ENCODE peak calls at places on chromosomes 1 and 21, in six cellular contexts. W, A, R, Q, O and H are unnamed samples.

GRCh38 chr1:242452573-242452972 is 71.9 kb downstream of the PLD5 start:
- DNase-seq in W (no peak), A (no peak), R (no peak), Q (no peak), O (no peak), H (no peak)

GRCh38 chr1:245441699-245442098 is 286.9 kb downstream of the KIF26B start:
- DNase-seq in W (no peak), A (no peak), R (no peak), Q (no peak), O (no peak), H (no peak)

GRCh38 chr1:21305155-21305899 is 15.1 kb upstream of the ECE1 start:
- DNase-seq in W (no peak), A (no peak), R (no peak), Q (no peak), O (no peak), H (no peak)

GRCh38 chr1:13725714-13726175 is 25.8 kb downstream of the PRDM2 start:
- DNase-seq in W (peak; percentile 72), A (no peak), R (peak; percentile 69), Q (peak; percentile 45), O (no peak), H (no peak)

GRCh38 chr1:239884776-239885175 is 206.9 kb upstream of the FMN2 start:
- DNase-seq in W (peak; percentile 18), A (no peak), R (no peak), Q (no peak), O (no peak), H (no peak)

GRCh38 chr1:64471218-64471719 is 1.3 kb downstream of the CACHD1 start:
- DNase-seq in W (peak; percentile 83), A (no peak), R (no peak), Q (peak; percentile 88), O (no peak), H (peak; percentile 85)

GRCh38 chr1:229117664-229118300 is 153.1 kb upstream of the RAB4A start:
- DNase-seq in W (no peak), A (no peak), R (no peak), Q (no peak), O (no peak), H (peak; percentile 87)

GRCh38 chr1:209354111-209354839 is 229.2 kb upstream of the CAMK1G start:
- DNase-seq in W (peak; percentile 93), A (peak; percentile 71), R (peak; percentile 30), Q (peak; percentile 95), O (peak; percentile 25), H (no peak)

GRCh38 chr1:197614916-197615692 is 160.2 kb downstream of the DENND1B start:
- DNase-seq in W (peak; percentile 71), A (no peak), R (no peak), Q (peak; percentile 57), O (peak; percentile 10), H (no peak)

GRCh38 chr1:69077198-69077597 is 490.5 kb upstream of the LRRC7 start:
- DNase-seq in W (no peak), A (no peak), R (no peak), Q (no peak), O (no peak), H (no peak)

GRCh38 chr1:203197625-203198024 is 11.1 kb upstream of the CHI3L1 start:
- DNase-seq in W (no peak), A (no peak), R (no peak), Q (peak; percentile 21), O (peak; percentile 71), H (no peak)

GRCh38 chr1:4657920-4658585 is 3.6 kb downstream of the AJAP1 start:
- DNase-seq in W (peak; percentile 58), A (no peak), R (no peak), Q (no peak), O (no peak), H (no peak)

GRCh38 chr1:68051475-68051874 is 1.0 kb upstream of the DIRAS3 start:
- DNase-seq in W (peak; percentile 90), A (no peak), R (no peak), Q (peak; percentile 78), O (no peak), H (peak; percentile 36)

GRCh38 chr1:81543764-81544163 is 257.0 kb upstream of the ADGRL2 start:
- DNase-seq in W (peak; percentile 49), A (no peak), R (no peak), Q (no peak), O (no peak), H (no peak)

GRCh38 chr1:115448282-115449044 is 110.4 kb upstream of the NGF start:
- DNase-seq in W (no peak), A (no peak), R (no peak), Q (no peak), O (no peak), H (no peak)

GRCh38 chr1:202642619-202643291 is 67.5 kb downstream of the SYT2 start:
- DNase-seq in W (peak; percentile 67), A (no peak), R (no peak), Q (no peak), O (no peak), H (peak; percentile 75)

GRCh38 chr1:86380257-86380861 is 15.8 kb downstream of the ODF2L start:
- DNase-seq in W (no peak), A (no peak), R (no peak), Q (peak; percentile 50), O (no peak), H (no peak)

GRCh38 chr1:197619008-197619640 is 156.2 kb downstream of the DENND1B start:
- DNase-seq in W (no peak), A (no peak), R (no peak), Q (no peak), O (no peak), H (no peak)

GRCh38 chr1:20891091-20891490 is 104.0 kb upstream of the HP1BP3 start:
- DNase-seq in W (no peak), A (no peak), R (no peak), Q (no peak), O (no peak), H (no peak)

DNA sequence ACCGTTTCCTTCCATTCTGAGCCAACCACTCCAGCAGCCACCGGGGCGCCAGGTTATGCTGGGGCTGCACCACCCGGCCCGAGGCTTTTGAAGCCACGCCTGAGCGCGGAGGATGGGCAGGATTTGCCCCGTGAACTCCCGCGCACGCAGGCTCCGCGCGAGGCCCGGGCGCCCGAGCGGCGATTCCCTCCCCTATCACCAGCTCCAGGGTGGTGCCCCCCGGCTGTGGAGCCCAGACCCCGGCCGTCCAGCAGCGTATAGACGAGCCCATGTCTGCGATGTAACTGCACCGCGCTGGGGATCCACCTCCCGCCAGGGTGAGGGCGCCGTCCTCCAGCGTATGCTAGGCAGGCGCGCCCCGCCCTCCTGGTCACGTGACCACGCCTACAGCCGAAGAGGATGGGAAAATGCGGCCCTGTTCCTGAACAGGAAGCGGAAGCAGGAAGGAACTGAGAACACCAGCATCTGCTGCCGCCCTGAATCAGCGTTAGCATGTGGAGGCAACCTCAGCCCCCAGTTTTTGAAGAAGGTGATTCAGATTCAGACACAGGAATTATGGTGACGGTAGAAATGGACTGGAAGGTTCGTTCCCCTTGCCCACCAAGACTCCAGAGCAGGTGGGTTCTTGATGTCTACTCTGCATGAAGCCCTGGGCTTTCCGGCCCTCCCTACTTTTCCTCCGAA is 46.0 kb downstream of the VPS26C start:
- DNase-seq in W (peak; percentile 87), A (peak; percentile 64), R (peak; percentile 99), Q (peak; percentile 84), O (peak; percentile 97), H (peak; percentile 96)
- TF ChIP-seq CTCF in W (peak; percentile 47), A (no peak), R (peak; percentile 49), Q (peak; percentile 36), O (peak; percentile 18), H (peak; percentile 15)

DNA sequence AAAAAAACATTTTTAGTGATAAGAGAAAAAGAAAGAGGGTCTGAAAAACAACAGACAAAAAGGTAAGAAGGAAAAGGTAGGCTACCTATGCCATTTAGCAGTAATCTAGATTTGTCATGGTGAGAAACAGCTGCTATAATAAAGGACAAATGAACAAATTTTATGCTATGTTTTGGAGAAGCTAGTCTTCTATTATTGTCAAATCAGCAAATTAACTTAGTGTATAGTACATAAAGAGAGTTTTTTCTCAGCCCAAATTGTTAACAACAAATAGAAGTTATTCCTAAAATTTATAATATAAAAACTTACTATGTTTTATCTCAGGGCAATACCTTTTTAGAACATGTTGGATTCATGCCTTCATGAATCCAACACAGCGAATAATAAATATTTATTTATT is 88.7 kb downstream of the KIFAP3 start:
- DNase-seq in W (no peak), A (no peak), R (no peak), Q (no peak), O (no peak), H (no peak)
- H3K27me3 ChIP-seq in W (peaks cover 15% of the 10 kb centered on the region), A (no peaks in the 10 kb centered on the region), R (no peaks in the 10 kb centered on the region), Q (no peaks in the 10 kb centered on the region), O (no peaks in the 10 kb centered on the region), H (no peaks in the 10 kb centered on the region)

DNA sequence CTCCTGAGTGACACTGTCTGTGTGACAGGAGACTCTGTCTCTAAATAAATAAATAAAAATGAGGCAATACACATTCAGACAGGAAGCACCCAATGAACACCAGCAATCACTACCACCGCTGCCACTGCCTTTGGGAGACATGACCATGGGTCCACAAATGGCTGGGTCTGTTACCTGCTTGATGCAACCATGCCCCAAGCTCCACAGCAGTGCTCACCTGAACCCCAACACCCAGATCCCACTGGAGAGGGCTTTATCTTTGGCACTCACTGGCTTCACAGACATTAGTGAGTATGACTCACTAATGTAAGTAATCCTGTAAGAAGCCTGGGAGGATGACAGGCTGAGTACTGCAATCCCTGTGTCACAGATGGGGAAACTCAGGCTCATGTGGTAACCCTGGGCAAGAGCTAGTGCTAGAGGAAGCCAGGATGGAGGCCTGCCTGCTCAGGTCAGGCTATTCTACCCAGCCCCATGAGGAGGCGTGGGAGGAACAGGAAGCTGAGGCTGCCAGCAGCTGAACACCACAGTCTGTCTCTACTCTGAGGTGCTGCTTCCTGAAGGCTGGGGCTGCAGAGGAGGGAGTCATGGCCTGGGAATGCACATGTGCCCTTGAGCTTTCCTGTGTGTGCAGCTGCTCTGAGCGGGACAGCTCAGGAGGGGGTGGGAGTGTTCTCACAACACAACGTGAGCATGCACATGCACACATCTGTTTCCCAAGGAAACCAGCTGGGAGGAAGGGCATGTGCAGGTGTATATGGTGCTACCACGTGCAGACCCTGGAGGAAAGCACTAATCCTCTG is 43.0 kb downstream of the SLC9A1 start:
- DNase-seq in W (no peak), A (no peak), R (peak; percentile 84), Q (peak; percentile 39), O (peak; percentile 99), H (peak; percentile 93)
- TF ChIP-seq CTCF in W (no peak), A (peak; percentile 20), R (peak; percentile 62), Q (peak; percentile 21), O (peak; percentile 21), H (peak; percentile 47)

GRCh38 chr1:230858918-230859819 is 9.2 kb downstream of the C1orf198 start:
- DNase-seq in W (no peak), A (no peak), R (no peak), Q (no peak), O (no peak), H (no peak)

GRCh38 chr1:230860617-230861384 is 7.5 kb downstream of the C1orf198 start:
- DNase-seq in W (no peak), A (no peak), R (no peak), Q (no peak), O (no peak), H (no peak)

GRCh38 chr1:230863449-230863848 is 4.9 kb downstream of the C1orf198 start:
- DNase-seq in W (no peak), A (no peak), R (peak; percentile 23), Q (peak; percentile 26), O (peak; percentile 16), H (peak; percentile 81)

GRCh38 chr1:230861970-230862595 is 6.2 kb downstream of the C1orf198 start:
- DNase-seq in W (no peak), A (no peak), R (no peak), Q (no peak), O (no peak), H (no peak)

DNA sequence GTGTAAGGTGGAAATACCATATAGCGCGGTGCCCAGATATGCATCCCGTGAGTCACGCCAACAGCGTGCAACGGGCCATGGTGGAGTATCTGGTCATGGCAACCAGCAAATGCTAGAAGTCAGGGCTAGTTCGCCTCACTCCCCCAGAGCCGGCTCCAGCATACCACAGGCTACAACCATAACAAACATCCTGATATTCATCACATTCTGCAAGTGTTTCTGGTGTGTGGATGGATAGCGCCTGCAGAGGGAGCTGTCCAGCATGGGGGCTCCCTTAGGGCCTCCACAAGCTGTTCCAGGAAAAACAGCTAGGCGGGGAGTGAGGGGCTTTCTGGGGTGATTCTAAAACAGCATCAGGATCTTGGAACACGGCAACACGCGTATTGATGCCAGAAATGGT is 6.8 kb downstream of the C1orf198 start:
- DNase-seq in W (peak; percentile 76), A (no peak), R (no peak), Q (no peak), O (no peak), H (no peak)
- H3K27me3 ChIP-seq in W (no peaks in the 10 kb centered on the region), A (no peaks in the 10 kb centered on the region), R (no peaks in the 10 kb centered on the region), Q (no peaks in the 10 kb centered on the region), O (no peaks in the 10 kb centered on the region), H (no peaks in the 10 kb centered on the region)